ENCODE peak calls at places on chromosomes 13 and 19, in four cellular contexts. One of them, this sample, is unnamed. For H3K4me1, the result is how much of the 10 kb centered on the place peaks cover.

GRCh38 chr13:48526269-48526668 is 6.6 kb downstream of the RCBTB2 start:
- DNase-seq in astrocyte: no peak
- DNase-seq in lung: no peak
- DNase-seq in heart left ventricle: no peak
- DNase-seq in this sample: no peak

GRCh38 chr13:109792416-109793090 is 6.2 kb upstream of the IRS2 start:
- DNase-seq in astrocyte: no peak
- DNase-seq in lung: no peak
- DNase-seq in heart left ventricle: no peak
- DNase-seq in this sample: no peak

GRCh38 chr13:82747948-82748347 is 1134.3 kb downstream of the SLITRK1 start:
- DNase-seq in astrocyte: peak
- DNase-seq in lung: no peak
- DNase-seq in heart left ventricle: no peak
- DNase-seq in this sample: no peak

GRCh38 chr19:24142771-24143170 is 55.8 kb downstream of the ZNF254 start:
- DNase-seq in astrocyte: no peak
- DNase-seq in lung: no peak
- DNase-seq in heart left ventricle: no peak
- DNase-seq in this sample: no peak

GRCh38 chr19:2782936-2783780 is at the start of gene SGTA:
- DNase-seq in astrocyte: peak
- DNase-seq in lung: peak
- DNase-seq in heart left ventricle: peak
- DNase-seq in this sample: peak

GRCh38 chr13:67134322-67135129 is 95.6 kb downstream of the PCDH9 start:
- DNase-seq in astrocyte: no peak
- DNase-seq in lung: no peak
- DNase-seq in heart left ventricle: no peak
- DNase-seq in this sample: no peak

GRCh38 chr19:3950871-3951861 is 18.3 kb downstream of the NMRK2 start:
- DNase-seq in astrocyte: no peak
- DNase-seq in lung: no peak
- DNase-seq in heart left ventricle: peak
- DNase-seq in this sample: no peak

GRCh38 chr19:42193706-42194105 is 23.8 kb downstream of the DEDD2 start:
- DNase-seq in astrocyte: peak
- DNase-seq in lung: no peak
- DNase-seq in heart left ventricle: no peak
- DNase-seq in this sample: no peak

GRCh38 chr13:51324714-51325440 is 14.6 kb upstream of the SERPINE3 start:
- DNase-seq in astrocyte: no peak
- DNase-seq in lung: no peak
- DNase-seq in heart left ventricle: no peak
- DNase-seq in this sample: no peak

GRCh38 chr19:45574526-45574925 is 10.1 kb downstream of the OPA3 start:
- DNase-seq in astrocyte: no peak
- DNase-seq in lung: no peak
- DNase-seq in heart left ventricle: peak
- DNase-seq in this sample: no peak

GRCh38 chr19:41521860-41522555 is 54.0 kb upstream of the CEACAM21 start:
- DNase-seq in astrocyte: no peak
- DNase-seq in lung: no peak
- DNase-seq in heart left ventricle: no peak
- DNase-seq in this sample: no peak

GRCh38 chr19:19661675-19662251 is 1.7 kb downstream of the ATP13A1 start:
- DNase-seq in astrocyte: no peak
- DNase-seq in lung: no peak
- DNase-seq in heart left ventricle: no peak
- DNase-seq in this sample: no peak

GRCh38 chr13:60267498-60268202 is 103.9 kb upstream of the DIAPH3 start:
- DNase-seq in astrocyte: peak
- DNase-seq in lung: no peak
- DNase-seq in heart left ventricle: no peak
- DNase-seq in this sample: no peak

GRCh38 chr19:10766681-10767201 is 48.9 kb downstream of the DNM2 start:
- DNase-seq in astrocyte: peak
- DNase-seq in lung: no peak
- DNase-seq in heart left ventricle: peak
- DNase-seq in this sample: no peak

GRCh38 chr13:44576396-44577235 is 486 bp upstream of the TSC22D1 start:
- DNase-seq in astrocyte: no peak
- DNase-seq in lung: no peak
- DNase-seq in heart left ventricle: no peak
- DNase-seq in this sample: no peak

GRCh38 chr13:41029629-41030028 is 10.5 kb upstream of the ELF1 start:
- DNase-seq in astrocyte: no peak
- DNase-seq in lung: no peak
- DNase-seq in heart left ventricle: no peak
- DNase-seq in this sample: no peak

GRCh38 chr19:45632468-45633196 is 6.6 kb downstream of the EML2 start:
- DNase-seq in astrocyte: peak
- DNase-seq in lung: peak
- DNase-seq in heart left ventricle: peak
- DNase-seq in this sample: peak

GRCh38 chr19:42122691-42123607 is 9.3 kb downstream of the POU2F2 start:
- DNase-seq in astrocyte: no peak
- DNase-seq in lung: no peak
- DNase-seq in heart left ventricle: no peak
- DNase-seq in this sample: no peak

GRCh38 chr13:113947321-113948033 is 26.4 kb downstream of the C13orf46 start:
- DNase-seq in astrocyte: no peak
- DNase-seq in lung: no peak
- DNase-seq in heart left ventricle: no peak
- DNase-seq in this sample: no peak

GRCh38 chr13:114097893-114098688 is 34.3 kb downstream of the RASA3 start:
- DNase-seq in astrocyte: no peak
- DNase-seq in lung: no peak
- DNase-seq in heart left ventricle: peak
- DNase-seq in this sample: peak

GRCh38 chr13:34246511-34246910 is 428.6 kb downstream of the RFC3 start:
- DNase-seq in astrocyte: no peak
- DNase-seq in lung: no peak
- DNase-seq in heart left ventricle: no peak
- DNase-seq in this sample: no peak

GRCh38 chr13:108408670-108409069 is 139.2 kb downstream of the TNFSF13B start:
- DNase-seq in astrocyte: no peak
- DNase-seq in lung: no peak
- DNase-seq in heart left ventricle: no peak
- DNase-seq in this sample: no peak

GRCh38 chr19:10295305-10295846 is 5.6 kb downstream of the ICAM5 start:
- DNase-seq in astrocyte: no peak
- DNase-seq in lung: peak
- DNase-seq in heart left ventricle: no peak
- DNase-seq in this sample: no peak

GRCh38 chr19:6744381-6745288 is 5.2 kb downstream of the TRIP10 start:
- DNase-seq in astrocyte: peak
- DNase-seq in lung: peak
- DNase-seq in heart left ventricle: peak
- DNase-seq in this sample: peak

GRCh38 chr19:50553134-50553703 is 15.0 kb downstream of the LRRC4B start:
- DNase-seq in astrocyte: no peak
- DNase-seq in lung: no peak
- DNase-seq in heart left ventricle: no peak
- DNase-seq in this sample: no peak

GRCh38 chr13:33277351-33277750 is 8.2 kb downstream of the STARD13 start:
- DNase-seq in astrocyte: no peak
- DNase-seq in lung: no peak
- DNase-seq in heart left ventricle: no peak
- DNase-seq in this sample: no peak

GRCh38 chr19:9171393-9171991 is 7.3 kb upstream of the OR7D2 start:
- DNase-seq in astrocyte: no peak
- DNase-seq in lung: no peak
- DNase-seq in heart left ventricle: no peak
- DNase-seq in this sample: no peak

GRCh38 chr19:16373989-16374388 is 49.4 kb downstream of the KLF2 start:
- DNase-seq in astrocyte: no peak
- DNase-seq in lung: no peak
- DNase-seq in heart left ventricle: no peak
- DNase-seq in this sample: no peak
- H3K4me1 ChIP-seq in astrocyte: under half
- H3K4me1 ChIP-seq in lung: under half
- H3K4me1 ChIP-seq in heart left ventricle: under half
- H3K4me1 ChIP-seq in this sample: under half

GRCh38 chr19:48719263-48720171 is at the start of gene MAMSTR:
- DNase-seq in astrocyte: no peak
- DNase-seq in lung: no peak
- DNase-seq in heart left ventricle: peak
- DNase-seq in this sample: no peak
- H3K4me3 ChIP-seq in astrocyte: peak
- H3K4me3 ChIP-seq in lung: no peak
- H3K4me3 ChIP-seq in heart left ventricle: peak
- H3K4me3 ChIP-seq in this sample: peak

DNA sequence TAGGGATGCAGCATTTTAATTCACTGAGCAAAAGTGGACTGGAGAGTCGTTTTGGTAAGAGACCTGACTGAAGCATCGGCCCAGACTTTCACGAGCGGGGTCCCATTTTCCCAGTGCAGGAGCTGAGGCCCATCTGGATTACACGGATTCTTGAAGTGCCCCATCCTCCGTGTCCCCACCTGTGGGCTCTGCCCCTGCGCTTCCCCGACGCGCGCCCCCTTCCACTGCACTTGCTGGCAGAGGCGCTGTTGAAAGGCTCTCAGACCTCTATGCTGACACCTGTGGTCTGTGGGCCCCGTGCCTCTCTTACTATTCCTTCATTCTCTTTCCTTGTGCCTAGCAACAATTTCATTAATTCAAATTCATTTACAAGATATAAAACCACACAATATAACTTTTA is 50.3 kb upstream of the MCF2L start:
- DNase-seq in astrocyte: no peak
- DNase-seq in lung: no peak
- DNase-seq in heart left ventricle: no peak
- DNase-seq in this sample: no peak
- H3K27ac ChIP-seq in astrocyte: no peak
- H3K27ac ChIP-seq in lung: no peak
- H3K27ac ChIP-seq in heart left ventricle: no peak
- H3K27ac ChIP-seq in this sample: no peak

DNA sequence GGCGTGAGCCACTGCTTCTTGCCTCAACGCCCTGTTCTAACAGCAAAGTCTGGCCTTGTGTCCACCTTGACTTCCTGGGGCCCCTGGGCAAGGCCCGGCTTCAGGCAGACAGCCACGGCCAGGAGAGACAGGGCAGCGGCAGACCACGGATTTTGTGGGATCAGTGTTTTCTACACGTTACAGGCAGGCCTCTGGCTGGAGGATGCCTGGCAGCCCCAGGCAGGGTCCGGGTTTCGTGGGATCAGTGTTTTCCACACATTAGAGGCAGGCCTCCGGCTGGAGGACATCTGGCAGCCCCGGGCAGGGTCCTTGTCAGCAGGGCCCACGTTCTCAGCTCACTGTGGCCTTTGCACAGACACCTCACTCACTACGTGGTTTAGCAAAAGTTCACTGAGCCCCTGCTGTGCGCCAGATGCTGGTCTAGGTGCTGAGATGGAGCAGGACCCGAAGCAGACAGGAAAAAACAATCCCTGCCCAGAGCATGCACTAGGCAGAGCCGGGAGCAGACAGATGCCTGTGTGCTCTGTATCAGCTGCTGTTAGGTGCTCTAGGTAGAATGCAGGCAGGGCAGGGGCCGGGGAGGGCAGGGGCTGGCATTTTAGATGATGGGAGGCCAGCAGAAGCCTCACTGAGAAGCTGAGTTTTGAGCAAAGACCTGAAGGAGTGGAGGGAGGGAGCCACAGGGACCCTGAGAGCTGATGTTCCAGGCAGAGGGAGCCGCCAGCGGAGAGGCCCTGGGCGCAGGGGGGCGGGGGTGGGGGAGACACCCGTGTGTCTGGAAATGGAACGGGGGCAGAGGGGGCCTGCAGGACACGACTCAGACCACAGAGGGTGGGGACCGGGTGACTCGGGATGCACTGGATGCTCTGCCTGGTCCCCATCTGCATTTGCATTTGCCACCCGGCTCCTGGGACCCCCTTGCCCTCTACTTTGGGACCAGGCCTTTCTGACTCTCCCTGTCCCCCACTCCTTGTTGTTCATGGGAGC is 25.0 kb upstream of the NCCRP1 start:
- DNase-seq in astrocyte: no peak
- DNase-seq in lung: no peak
- DNase-seq in heart left ventricle: no peak
- DNase-seq in this sample: no peak
- H3K4me1 ChIP-seq in astrocyte: under half
- H3K4me1 ChIP-seq in lung: under half
- H3K4me1 ChIP-seq in heart left ventricle: under half
- H3K4me1 ChIP-seq in this sample: under half

GRCh38 chr13:19764237-19764636 is 18.5 kb downstream of the PSPC1 start:
- DNase-seq in astrocyte: no peak
- DNase-seq in lung: no peak
- DNase-seq in heart left ventricle: no peak
- DNase-seq in this sample: no peak

GRCh38 chr13:19772306-19772705 is 10.4 kb downstream of the PSPC1 start:
- DNase-seq in astrocyte: peak
- DNase-seq in lung: no peak
- DNase-seq in heart left ventricle: no peak
- DNase-seq in this sample: peak

GRCh38 chr13:19766637-19767036 is 16.1 kb downstream of the PSPC1 start:
- DNase-seq in astrocyte: no peak
- DNase-seq in lung: no peak
- DNase-seq in heart left ventricle: no peak
- DNase-seq in this sample: no peak

GRCh38 chr13:19769854-19770253 is 12.9 kb downstream of the PSPC1 start:
- DNase-seq in astrocyte: no peak
- DNase-seq in lung: no peak
- DNase-seq in heart left ventricle: no peak
- DNase-seq in this sample: no peak

DNA sequence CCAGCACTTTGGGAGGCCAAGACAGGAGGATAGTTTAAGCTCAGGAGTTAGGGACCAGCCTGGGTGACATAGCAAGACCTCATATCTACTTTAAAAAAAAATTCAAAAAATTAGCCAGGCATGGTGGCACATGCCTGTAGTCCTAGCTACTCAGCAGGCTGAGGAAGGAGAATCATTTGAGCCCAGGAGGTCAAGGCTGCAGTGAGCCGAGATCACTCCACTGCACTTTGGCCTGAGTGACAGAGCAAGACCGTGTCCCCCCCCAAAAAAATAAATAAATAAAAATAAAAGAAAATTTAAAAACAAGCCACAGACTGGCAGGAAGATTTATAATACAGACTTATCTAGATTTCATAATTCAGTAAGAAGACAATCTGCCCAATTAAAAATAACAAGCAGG is 14.8 kb downstream of the PSPC1 start:
- DNase-seq in astrocyte: no peak
- DNase-seq in lung: no peak
- DNase-seq in heart left ventricle: no peak
- DNase-seq in this sample: no peak
- H3K4me3 ChIP-seq in astrocyte: no peak
- H3K4me3 ChIP-seq in lung: no peak
- H3K4me3 ChIP-seq in heart left ventricle: no peak
- H3K4me3 ChIP-seq in this sample: no peak

GRCh38 chr13:105445793-105446192 is 1089.7 kb downstream of the EFNB2 start:
- DNase-seq in astrocyte: no peak
- DNase-seq in lung: no peak
- DNase-seq in heart left ventricle: no peak
- DNase-seq in this sample: no peak

GRCh38 chr13:105452895-105453294 is 1082.6 kb downstream of the EFNB2 start:
- DNase-seq in astrocyte: no peak
- DNase-seq in lung: no peak
- DNase-seq in heart left ventricle: no peak
- DNase-seq in this sample: no peak

GRCh38 chr13:105446197-105446596 is 1089.3 kb downstream of the EFNB2 start:
- DNase-seq in astrocyte: no peak
- DNase-seq in lung: no peak
- DNase-seq in heart left ventricle: no peak
- DNase-seq in this sample: no peak

GRCh38 chr13:105450784-105451183 is 1084.7 kb downstream of the EFNB2 start:
- DNase-seq in astrocyte: no peak
- DNase-seq in lung: no peak
- DNase-seq in heart left ventricle: no peak
- DNase-seq in this sample: no peak
- H3K27ac ChIP-seq in astrocyte: no peak
- H3K27ac ChIP-seq in lung: no peak
- H3K27ac ChIP-seq in heart left ventricle: no peak
- H3K27ac ChIP-seq in this sample: no peak